ENCODE peak calls at places on chromosomes 1 and 21, in four cellular contexts. O is naive thymus-derived CD4-positive, alpha-beta T cell; S is CD8-positive, alpha-beta T cell; I is foreskin fibroblast. N is an unnamed sample.

GRCh38 chr1:212669102-212669501 is 30.5 kb downstream of the BATF3 start:
- DNase-seq in I (no peak), S (no peak), O (no peak), N (no peak)

GRCh38 chr1:199029401-199029800 is 390.6 kb downstream of the PTPRC start:
- DNase-seq in I (peak; percentile 14), O (no peak), S (no peak), N (no peak)

GRCh38 chr1:113057006-113057405 is 16.0 kb upstream of the LRIG2 start:
- DNase-seq in S (no peak), O (no peak), I (no peak), N (no peak)

GRCh38 chr21:46498335-46499050 is 39.8 kb downstream of the DIP2A start:
- DNase-seq in O (no peak), I (no peak), S (no peak), N (no peak)

GRCh38 chr21:41630249-41630648 is 122.3 kb upstream of the TMPRSS2 start:
- DNase-seq in S (no peak), I (peak; percentile 67), O (no peak), N (no peak)

GRCh38 chr1:85585845-85586244 is 5.3 kb downstream of the CCN1 start:
- DNase-seq in S (no peak), O (no peak), I (peak; percentile 73), N (no peak)

GRCh38 chr1:54287176-54287650 is 87.2 kb downstream of the MRPL37 start:
- DNase-seq in O (peak; percentile 74), S (peak; percentile 66), I (peak; percentile 61), N (peak; percentile 55)

GRCh38 chr1:201020040-201020591 is 3.4 kb downstream of the KIF21B start:
- DNase-seq in S (peak; percentile 44), I (no peak), O (no peak), N (peak; percentile 41)

GRCh38 chr1:179709841-179710329 is 33.2 kb upstream of the FAM163A start:
- DNase-seq in I (peak; percentile 9), S (no peak), O (peak; percentile 72), N (peak; percentile 18)

GRCh38 chr21:29148535-29148934 is 18.1 kb downstream of the MAP3K7CL start:
- DNase-seq in I (peak; percentile 64), O (no peak), S (no peak), N (no peak)

GRCh38 chr1:18200918-18201317 is 93.3 kb downstream of the IGSF21 start:
- DNase-seq in O (no peak), S (no peak), I (no peak), N (no peak)

GRCh38 chr1:113405573-113405972 is 15.3 kb downstream of the MAGI3 start:
- DNase-seq in S (no peak), I (no peak), O (no peak), N (no peak)

GRCh38 chr1:247357781-247358211 is 26.1 kb upstream of the ZNF496 start:
- DNase-seq in I (peak; percentile 78), O (no peak), S (no peak), N (peak; percentile 50)

GRCh38 chr1:182615468-182616129 is 11.4 kb upstream of the RGS16 start:
- DNase-seq in O (no peak), I (no peak), S (peak; percentile 21), N (peak; percentile 60)

GRCh38 chr1:51622455-51622913 is 5.6 kb downstream of the OSBPL9 start:
- DNase-seq in I (peak; percentile 63), O (no peak), S (no peak), N (no peak)

GRCh38 chr21:31895069-31895851 is 22.4 kb downstream of the HUNK start:
- DNase-seq in I (no peak), O (no peak), S (no peak), N (no peak)

GRCh38 chr1:92623187-92623778 is 136.6 kb upstream of the GFI1 start:
- DNase-seq in I (no peak), S (no peak), O (peak; percentile 21), N (peak; percentile 9)

GRCh38 chr1:195663549-195664280 is 944.5 kb downstream of the KCNT2 start:
- DNase-seq in O (no peak), I (peak; percentile 91), S (no peak), N (no peak)

GRCh38 chr1:161088587-161089110 is 709 bp downstream of the NECTIN4 start:
- DNase-seq in S (no peak), O (no peak), I (peak; percentile 48), N (no peak)

GRCh38 chr1:60727553-60727952 is 354.8 kb upstream of the NFIA start:
- DNase-seq in S (no peak), I (no peak), O (no peak), N (no peak)

GRCh38 chr21:26194326-26194725 is 23.8 kb upstream of the APP start:
- DNase-seq in S (no peak), I (no peak), O (no peak), N (no peak)
- H3K4me3 ChIP-seq in S (no peak overlapping the region), I (no peak overlapping the region), O (no peak overlapping the region), N (no peak overlapping the region)

GRCh38 chr1:2389644-2390043 is 1.7 kb downstream of the MORN1 start:
- DNase-seq in S (no peak), O (no peak), I (no peak), N (no peak)
- H3K4me3 ChIP-seq in S (no peak overlapping the region), O (no peak overlapping the region), I (no peak overlapping the region), N (no peak overlapping the region)

GRCh38 chr1:100530901-100531487 is 6.9 kb upstream of the GPR88 start:
- DNase-seq in S (no peak), O (peak; percentile 27), I (peak; percentile 43), N (no peak)

GRCh38 chr1:100532645-100533044 is 5.3 kb upstream of the GPR88 start:
- DNase-seq in O (no peak), S (no peak), I (no peak), N (no peak)

GRCh38 chr1:100536031-100536430 is 1.9 kb upstream of the GPR88 start:
- DNase-seq in I (no peak), S (no peak), O (no peak), N (peak; percentile 62)

GRCh38 chr1:100538935-100539835 is 1.2 kb downstream of the GPR88 start:
- DNase-seq in S (no peak), I (peak; percentile 9), O (peak; percentile 6), N (peak; percentile 53)

DNA sequence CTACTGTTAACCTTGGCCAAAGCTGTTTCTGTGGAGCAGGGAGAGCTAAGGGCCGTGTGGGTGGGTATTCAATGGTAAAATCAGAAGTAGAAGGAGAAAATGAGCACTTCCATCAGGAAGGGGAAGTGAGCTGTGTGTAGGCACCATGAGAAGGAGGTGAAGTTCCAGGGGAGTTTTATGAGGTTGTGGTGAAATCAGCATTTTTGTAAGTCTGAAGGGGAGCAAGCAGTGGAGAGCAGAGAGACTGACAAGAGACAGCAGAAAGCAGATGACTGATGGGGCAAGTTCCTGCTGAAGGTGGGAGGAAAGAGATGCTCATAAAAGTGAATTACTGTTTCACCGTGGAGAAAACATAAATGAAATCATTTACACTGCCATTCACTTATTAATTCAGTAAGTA is 2.7 kb upstream of the GPR88 start:
- DNase-seq in S (no peak), I (no peak), O (no peak), N (no peak)
- H3K4me3 ChIP-seq in S (no peak overlapping the region), I (no peak overlapping the region), O (no peak overlapping the region), N (no peak overlapping the region)

DNA sequence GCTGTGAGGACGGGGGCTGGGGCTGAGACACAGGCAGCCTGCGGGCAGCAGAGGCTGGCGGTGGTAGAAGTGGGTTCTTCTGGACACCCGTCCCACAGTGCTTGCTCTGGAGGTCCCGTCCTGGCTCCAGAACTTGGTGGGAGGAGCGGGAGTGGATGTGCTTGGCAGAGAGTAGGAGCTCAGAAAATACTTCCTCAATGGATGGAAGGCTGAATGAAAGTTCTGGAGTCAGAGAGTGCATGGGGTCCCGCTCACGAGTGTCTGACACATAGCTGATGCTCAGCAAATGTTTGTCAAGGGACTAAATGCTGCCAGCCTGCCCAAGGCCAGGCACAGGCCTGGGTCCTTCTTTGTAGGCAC is 13.4 kb upstream of the NES start:
- DNase-seq in O (no peak), I (no peak), S (no peak), N (no peak)
- H3K4me3 ChIP-seq in O (no peak overlapping the region), I (no peak overlapping the region), S (no peak overlapping the region), N (no peak overlapping the region)

DNA sequence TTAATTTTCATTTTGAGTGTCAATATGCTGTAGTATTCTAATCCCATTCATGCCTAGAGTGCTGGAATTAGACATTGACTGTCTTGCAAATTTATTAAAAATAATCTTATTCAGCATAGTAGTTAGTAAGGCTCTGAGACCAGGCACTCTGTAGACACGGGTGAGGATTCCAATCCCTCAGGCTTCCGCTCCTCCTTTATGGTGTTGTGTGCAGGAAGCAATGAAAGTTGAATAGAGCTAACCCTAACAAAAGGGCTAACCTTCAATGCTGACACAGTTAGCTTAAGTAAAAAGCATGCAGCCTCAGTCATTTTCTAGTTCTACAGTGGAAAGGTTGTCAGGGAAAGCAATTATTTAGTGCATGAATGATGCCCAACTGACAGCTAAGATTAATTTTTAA is 199.6 kb upstream of the SGIP1 start:
- DNase-seq in I (no peak), O (no peak), S (no peak), N (no peak)
- H3K4me3 ChIP-seq in I (peak overlapping the region; percentile 83), O (peak overlapping the region; percentile 86), S (peak overlapping the region; percentile 73), N (peak overlapping the region; percentile 89)

DNA sequence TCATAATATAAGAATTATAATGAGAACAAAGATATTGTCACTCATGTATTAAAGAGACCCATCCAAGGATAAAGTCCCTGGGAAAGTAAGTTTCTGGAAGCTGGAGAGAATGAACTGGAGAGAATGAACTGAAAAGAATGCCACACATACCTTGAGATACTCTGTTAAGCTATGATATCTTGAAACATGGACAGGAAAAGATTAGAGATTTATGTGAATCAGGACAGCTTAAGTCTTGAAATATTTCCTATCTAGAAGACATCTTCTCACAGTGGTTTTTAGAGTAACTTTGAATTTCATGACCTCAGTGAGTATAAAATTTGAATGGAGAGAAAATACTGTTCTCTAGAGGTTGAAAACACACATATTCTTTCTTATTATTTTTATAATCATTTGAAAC is 201.3 kb upstream of the HMCN1 start:
- DNase-seq in O (no peak), S (no peak), I (no peak), N (no peak)
- H3K4me3 ChIP-seq in O (no peak overlapping the region), S (no peak overlapping the region), I (no peak overlapping the region), N (no peak overlapping the region)

GRCh38 chr1:169103002-169103401 is 3.5 kb upstream of the ATP1B1 start:
- DNase-seq in O (no peak), S (no peak), I (no peak), N (no peak)

GRCh38 chr1:169103443-169103842 is 3.0 kb upstream of the ATP1B1 start:
- DNase-seq in I (no peak), O (no peak), S (no peak), N (no peak)

GRCh38 chr1:169100883-169101214 is 5.6 kb upstream of the ATP1B1 start:
- DNase-seq in S (no peak), I (no peak), O (no peak), N (no peak)

GRCh38 chr1:169100208-169100882 is 6.1 kb upstream of the ATP1B1 start:
- DNase-seq in I (no peak), S (no peak), O (no peak), N (no peak)

DNA sequence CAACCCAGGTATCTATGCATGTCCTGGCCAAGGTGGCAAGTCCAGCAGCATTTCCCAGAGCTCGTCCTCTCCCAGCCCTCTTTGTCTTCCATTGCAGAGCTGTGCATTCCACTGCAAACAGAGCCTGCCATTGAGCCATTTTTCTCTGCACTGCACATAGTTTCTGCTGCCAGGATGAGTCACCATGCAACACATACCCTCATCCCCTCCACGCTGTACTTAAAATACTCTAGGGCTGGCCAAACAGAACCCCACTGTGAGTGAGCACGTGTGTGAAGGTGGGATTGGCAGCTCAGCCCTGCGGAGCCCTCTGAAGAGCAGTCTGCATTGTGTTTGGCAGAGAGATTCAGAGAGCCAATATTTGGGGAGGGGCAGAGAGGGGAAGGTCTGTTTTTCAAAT is 3.9 kb upstream of the ATP1B1 start:
- DNase-seq in O (no peak), S (no peak), I (peak; percentile 66), N (no peak)
- H3K4me3 ChIP-seq in O (no peak overlapping the region), S (no peak overlapping the region), I (no peak overlapping the region), N (no peak overlapping the region)

N was measured in GM06990.